ENCODE peak calls at places on chromosomes 11 and 22, in nine cellular contexts. One of them, this sample, is unnamed.

GRCh38 chr11:83011333-83012167 is 60.1 kb downstream of the RAB30 start:
- DNase-seq in astrocyte of the cerebellum: no peak
- DNase-seq in right lobe of liver: no peak
- DNase-seq in WERI-Rb-1: no peak
- DNase-seq in CD8-positive, alpha-beta T cell: no peak
- DNase-seq in fibroblast of mammary gland: no peak
- DNase-seq in heart left ventricle: no peak
- DNase-seq in left ventricle myocardium inferior: no peak
- DNase-seq in GM06990: no peak
- DNase-seq in this sample: no peak

GRCh38 chr11:79637219-79637618 is 196.4 kb upstream of the TENM4 start:
- DNase-seq in astrocyte of the cerebellum: no peak
- DNase-seq in heart left ventricle: no peak
- DNase-seq in CD8-positive, alpha-beta T cell: no peak
- DNase-seq in GM06990: no peak
- DNase-seq in right lobe of liver: no peak
- DNase-seq in fibroblast of mammary gland: no peak
- DNase-seq in left ventricle myocardium inferior: no peak
- DNase-seq in WERI-Rb-1: no peak
- DNase-seq in this sample: no peak

GRCh38 chr22:44587004-44587793 is 89.2 kb upstream of the RTL6 start:
- DNase-seq in right lobe of liver: no peak
- DNase-seq in WERI-Rb-1: no peak
- DNase-seq in heart left ventricle: peak; percentile 33
- DNase-seq in astrocyte of the cerebellum: peak; percentile 32
- DNase-seq in left ventricle myocardium inferior: peak; percentile 12
- DNase-seq in fibroblast of mammary gland: no peak
- DNase-seq in CD8-positive, alpha-beta T cell: no peak
- DNase-seq in GM06990: no peak
- DNase-seq in this sample: peak; percentile 38

GRCh38 chr22:30104501-30105156 is 24.4 kb downstream of the HORMAD2 start:
- DNase-seq in fibroblast of mammary gland: peak; percentile 14
- DNase-seq in right lobe of liver: no peak
- DNase-seq in CD8-positive, alpha-beta T cell: no peak
- DNase-seq in left ventricle myocardium inferior: no peak
- DNase-seq in astrocyte of the cerebellum: no peak
- DNase-seq in WERI-Rb-1: no peak
- DNase-seq in heart left ventricle: no peak
- DNase-seq in GM06990: no peak
- DNase-seq in this sample: no peak

GRCh38 chr22:42662114-42663021 is 13.2 kb upstream of the CYB5R3 start:
- DNase-seq in WERI-Rb-1: peak; percentile 80
- DNase-seq in GM06990: peak; percentile 83
- DNase-seq in CD8-positive, alpha-beta T cell: peak; percentile 88
- DNase-seq in right lobe of liver: peak; percentile 80
- DNase-seq in heart left ventricle: peak; percentile 92
- DNase-seq in astrocyte of the cerebellum: no peak
- DNase-seq in left ventricle myocardium inferior: peak; percentile 85
- DNase-seq in fibroblast of mammary gland: peak; percentile 61
- DNase-seq in this sample: peak; percentile 86

GRCh38 chr22:40276877-40277823 is 69.2 kb upstream of the ADSL start:
- DNase-seq in astrocyte of the cerebellum: peak; percentile 26
- DNase-seq in heart left ventricle: no peak
- DNase-seq in left ventricle myocardium inferior: no peak
- DNase-seq in fibroblast of mammary gland: peak; percentile 73
- DNase-seq in right lobe of liver: no peak
- DNase-seq in CD8-positive, alpha-beta T cell: no peak
- DNase-seq in WERI-Rb-1: no peak
- DNase-seq in GM06990: no peak
- DNase-seq in this sample: no peak

GRCh38 chr11:20483931-20484330 is 96.4 kb downstream of the PRMT3 start:
- DNase-seq in CD8-positive, alpha-beta T cell: no peak
- DNase-seq in heart left ventricle: no peak
- DNase-seq in fibroblast of mammary gland: no peak
- DNase-seq in WERI-Rb-1: no peak
- DNase-seq in astrocyte of the cerebellum: no peak
- DNase-seq in left ventricle myocardium inferior: no peak
- DNase-seq in right lobe of liver: no peak
- DNase-seq in GM06990: no peak
- DNase-seq in this sample: no peak

GRCh38 chr11:129999407-129999806 is 3.2 kb downstream of the PRDM10 start:
- DNase-seq in astrocyte of the cerebellum: no peak
- DNase-seq in heart left ventricle: no peak
- DNase-seq in fibroblast of mammary gland: no peak
- DNase-seq in right lobe of liver: no peak
- DNase-seq in CD8-positive, alpha-beta T cell: no peak
- DNase-seq in GM06990: no peak
- DNase-seq in WERI-Rb-1: no peak
- DNase-seq in left ventricle myocardium inferior: no peak
- DNase-seq in this sample: no peak

GRCh38 chr22:29268511-29269229 is 602 bp downstream of the EWSR1 start:
- DNase-seq in left ventricle myocardium inferior: peak; percentile 74
- DNase-seq in heart left ventricle: peak; percentile 85
- DNase-seq in fibroblast of mammary gland: peak; percentile 65
- DNase-seq in astrocyte of the cerebellum: peak; percentile 56
- DNase-seq in GM06990: peak; percentile 72
- DNase-seq in right lobe of liver: peak; percentile 79
- DNase-seq in WERI-Rb-1: peak; percentile 57
- DNase-seq in CD8-positive, alpha-beta T cell: no peak
- DNase-seq in this sample: peak; percentile 69

GRCh38 chr22:20867179-20868099 is 8.6 kb downstream of the SNAP29 start:
- DNase-seq in CD8-positive, alpha-beta T cell: no peak
- DNase-seq in right lobe of liver: peak; percentile 82
- DNase-seq in GM06990: no peak
- DNase-seq in fibroblast of mammary gland: peak; percentile 55
- DNase-seq in heart left ventricle: no peak
- DNase-seq in left ventricle myocardium inferior: peak; percentile 20
- DNase-seq in WERI-Rb-1: no peak
- DNase-seq in astrocyte of the cerebellum: no peak
- DNase-seq in this sample: no peak

GRCh38 chr11:19393941-19394340 is 153.2 kb upstream of the E2F8 start:
- DNase-seq in astrocyte of the cerebellum: no peak
- DNase-seq in heart left ventricle: no peak
- DNase-seq in GM06990: no peak
- DNase-seq in fibroblast of mammary gland: peak; percentile 89
- DNase-seq in CD8-positive, alpha-beta T cell: no peak
- DNase-seq in WERI-Rb-1: no peak
- DNase-seq in left ventricle myocardium inferior: no peak
- DNase-seq in right lobe of liver: no peak
- DNase-seq in this sample: no peak

GRCh38 chr11:132685174-132685611 is 847.1 kb downstream of the OPCML start:
- DNase-seq in CD8-positive, alpha-beta T cell: no peak
- DNase-seq in left ventricle myocardium inferior: no peak
- DNase-seq in heart left ventricle: no peak
- DNase-seq in right lobe of liver: no peak
- DNase-seq in WERI-Rb-1: no peak
- DNase-seq in astrocyte of the cerebellum: peak; percentile 9
- DNase-seq in fibroblast of mammary gland: no peak
- DNase-seq in GM06990: no peak
- DNase-seq in this sample: no peak

GRCh38 chr11:66264893-66265292 is 3.5 kb upstream of the RAB1B start:
- DNase-seq in GM06990: no peak
- DNase-seq in right lobe of liver: no peak
- DNase-seq in CD8-positive, alpha-beta T cell: no peak
- DNase-seq in astrocyte of the cerebellum: no peak
- DNase-seq in left ventricle myocardium inferior: no peak
- DNase-seq in fibroblast of mammary gland: no peak
- DNase-seq in heart left ventricle: no peak
- DNase-seq in WERI-Rb-1: peak; percentile 73
- DNase-seq in this sample: peak; percentile 40

GRCh38 chr11:22521226-22521625 is 104.4 kb downstream of the FANCF start:
- DNase-seq in WERI-Rb-1: no peak
- DNase-seq in fibroblast of mammary gland: peak; percentile 75
- DNase-seq in heart left ventricle: no peak
- DNase-seq in left ventricle myocardium inferior: no peak
- DNase-seq in GM06990: peak; percentile 1
- DNase-seq in right lobe of liver: no peak
- DNase-seq in CD8-positive, alpha-beta T cell: no peak
- DNase-seq in astrocyte of the cerebellum: peak; percentile 59
- DNase-seq in this sample: peak; percentile 6

GRCh38 chr11:27696112-27696511 is 4.1 kb downstream of the BDNF start:
- DNase-seq in fibroblast of mammary gland: no peak
- DNase-seq in CD8-positive, alpha-beta T cell: no peak
- DNase-seq in WERI-Rb-1: no peak
- DNase-seq in right lobe of liver: no peak
- DNase-seq in astrocyte of the cerebellum: no peak
- DNase-seq in GM06990: no peak
- DNase-seq in left ventricle myocardium inferior: no peak
- DNase-seq in heart left ventricle: no peak
- DNase-seq in this sample: no peak

GRCh38 chr22:40196628-40197027 is 18.9 kb downstream of the TNRC6B start:
- DNase-seq in CD8-positive, alpha-beta T cell: no peak
- DNase-seq in fibroblast of mammary gland: peak; percentile 98
- DNase-seq in GM06990: no peak
- DNase-seq in right lobe of liver: no peak
- DNase-seq in left ventricle myocardium inferior: no peak
- DNase-seq in heart left ventricle: no peak
- DNase-seq in astrocyte of the cerebellum: peak; percentile 80
- DNase-seq in WERI-Rb-1: no peak
- DNase-seq in this sample: peak; percentile 29

GRCh38 chr11:36131719-36132349 is 157.4 kb downstream of the COMMD9 start:
- DNase-seq in right lobe of liver: no peak
- DNase-seq in fibroblast of mammary gland: peak; percentile 67
- DNase-seq in astrocyte of the cerebellum: no peak
- DNase-seq in CD8-positive, alpha-beta T cell: no peak
- DNase-seq in GM06990: no peak
- DNase-seq in heart left ventricle: no peak
- DNase-seq in left ventricle myocardium inferior: peak; percentile 35
- DNase-seq in WERI-Rb-1: peak; percentile 16
- DNase-seq in this sample: peak; percentile 53

GRCh38 chr11:67413266-67413797 is 2.1 kb upstream of the CARNS1 start:
- DNase-seq in right lobe of liver: no peak
- DNase-seq in GM06990: no peak
- DNase-seq in astrocyte of the cerebellum: no peak
- DNase-seq in WERI-Rb-1: no peak
- DNase-seq in fibroblast of mammary gland: no peak
- DNase-seq in left ventricle myocardium inferior: no peak
- DNase-seq in CD8-positive, alpha-beta T cell: no peak
- DNase-seq in heart left ventricle: no peak
- DNase-seq in this sample: no peak

DNA sequence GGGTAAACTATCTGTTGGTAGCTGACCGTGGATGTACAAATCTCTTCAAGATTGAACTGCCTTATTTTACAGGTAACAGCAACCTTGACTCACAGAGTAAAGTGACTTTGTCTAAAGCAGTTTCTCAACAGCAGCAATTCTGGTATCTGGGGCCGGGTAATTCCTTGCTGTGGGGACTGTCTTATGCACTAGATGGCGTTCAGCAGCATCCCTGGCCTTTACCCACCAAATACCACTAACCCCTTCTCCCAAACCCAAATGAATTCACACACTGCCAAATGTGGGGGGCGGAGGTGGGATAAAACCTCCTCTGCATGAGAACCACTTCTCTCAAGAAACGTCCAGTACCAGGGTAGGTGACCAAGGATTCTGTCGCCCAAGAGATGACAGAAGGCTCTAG is 1.7 kb upstream of the INCENP start:
- DNase-seq in GM06990: no peak
- DNase-seq in right lobe of liver: no peak
- DNase-seq in WERI-Rb-1: no peak
- DNase-seq in heart left ventricle: no peak
- DNase-seq in astrocyte of the cerebellum: no peak
- DNase-seq in CD8-positive, alpha-beta T cell: no peak
- DNase-seq in left ventricle myocardium inferior: no peak
- DNase-seq in fibroblast of mammary gland: no peak
- DNase-seq in this sample: no peak
- TF ChIP-seq CTCF in GM06990: peak; percentile 17
- TF ChIP-seq CTCF in right lobe of liver: no peak
- TF ChIP-seq CTCF in WERI-Rb-1: peak; percentile 56
- TF ChIP-seq CTCF in heart left ventricle: no peak
- TF ChIP-seq CTCF in astrocyte of the cerebellum: peak; percentile 23
- TF ChIP-seq CTCF in CD8-positive, alpha-beta T cell: no peak
- TF ChIP-seq CTCF in left ventricle myocardium inferior: no peak
- TF ChIP-seq CTCF in fibroblast of mammary gland: no peak
- TF ChIP-seq CTCF in this sample: peak; percentile 17

GRCh38 chr11:13288375-13289029 is 10.9 kb downstream of the BMAL1 start:
- DNase-seq in CD8-positive, alpha-beta T cell: no peak
- DNase-seq in GM06990: no peak
- DNase-seq in heart left ventricle: no peak
- DNase-seq in WERI-Rb-1: no peak
- DNase-seq in left ventricle myocardium inferior: no peak
- DNase-seq in right lobe of liver: no peak
- DNase-seq in fibroblast of mammary gland: peak; percentile 41
- DNase-seq in astrocyte of the cerebellum: no peak
- DNase-seq in this sample: peak; percentile 28
- H3K4me3 ChIP-seq in CD8-positive, alpha-beta T cell: no peak overlapping the region
- H3K4me3 ChIP-seq in GM06990: no peak overlapping the region
- H3K4me3 ChIP-seq in heart left ventricle: no peak overlapping the region
- H3K4me3 ChIP-seq in WERI-Rb-1: no peak overlapping the region
- H3K4me3 ChIP-seq in left ventricle myocardium inferior: no peak overlapping the region
- H3K4me3 ChIP-seq in right lobe of liver: no peak overlapping the region
- H3K4me3 ChIP-seq in fibroblast of mammary gland: no peak overlapping the region
- H3K4me3 ChIP-seq in astrocyte of the cerebellum: no peak overlapping the region
- H3K4me3 ChIP-seq in this sample: no peak overlapping the region

GRCh38 chr11:64219354-64219684 is 6.7 kb downstream of the TRPT1 start:
- DNase-seq in heart left ventricle: peak; percentile 65
- DNase-seq in fibroblast of mammary gland: no peak
- DNase-seq in CD8-positive, alpha-beta T cell: no peak
- DNase-seq in astrocyte of the cerebellum: no peak
- DNase-seq in GM06990: no peak
- DNase-seq in right lobe of liver: peak; percentile 55
- DNase-seq in WERI-Rb-1: no peak
- DNase-seq in left ventricle myocardium inferior: no peak
- DNase-seq in this sample: no peak
- TF ChIP-seq CTCF in heart left ventricle: no peak
- TF ChIP-seq CTCF in fibroblast of mammary gland: no peak
- TF ChIP-seq CTCF in CD8-positive, alpha-beta T cell: no peak
- TF ChIP-seq CTCF in astrocyte of the cerebellum: no peak
- TF ChIP-seq CTCF in GM06990: no peak
- TF ChIP-seq CTCF in right lobe of liver: no peak
- TF ChIP-seq CTCF in WERI-Rb-1: no peak
- TF ChIP-seq CTCF in left ventricle myocardium inferior: no peak
- TF ChIP-seq CTCF in this sample: no peak

GRCh38 chr11:118888398-118888797 is 4.7 kb downstream of the CXCR5 start:
- DNase-seq in CD8-positive, alpha-beta T cell: no peak
- DNase-seq in astrocyte of the cerebellum: no peak
- DNase-seq in left ventricle myocardium inferior: no peak
- DNase-seq in WERI-Rb-1: no peak
- DNase-seq in fibroblast of mammary gland: no peak
- DNase-seq in heart left ventricle: no peak
- DNase-seq in GM06990: no peak
- DNase-seq in right lobe of liver: no peak
- DNase-seq in this sample: no peak
- H3K4me3 ChIP-seq in CD8-positive, alpha-beta T cell: no peak overlapping the region
- H3K4me3 ChIP-seq in astrocyte of the cerebellum: no peak overlapping the region
- H3K4me3 ChIP-seq in left ventricle myocardium inferior: no peak overlapping the region
- H3K4me3 ChIP-seq in WERI-Rb-1: no peak overlapping the region
- H3K4me3 ChIP-seq in fibroblast of mammary gland: no peak overlapping the region
- H3K4me3 ChIP-seq in heart left ventricle: no peak overlapping the region
- H3K4me3 ChIP-seq in GM06990: no peak overlapping the region
- H3K4me3 ChIP-seq in right lobe of liver: no peak overlapping the region
- H3K4me3 ChIP-seq in this sample: no peak overlapping the region

This sample was measured in GM12865.